ENCODE peak calls at places on chromosomes 3 and 15, in four cellular contexts. L, M, U and I are unnamed samples.

GRCh38 chr3:9071982-9072666 is 108.9 kb upstream of the RAD18 start:
- DNase-seq in L (no peak), M (no peak), U (no peak), I (no peak)

GRCh38 chr3:143307613-143308183 is 188.1 kb downstream of the CHST2 start:
- DNase-seq in L (peak), M (no peak), U (no peak), I (no peak)

GRCh38 chr15:77851696-77852095 is 219.0 kb upstream of the LINGO1 start:
- DNase-seq in L (no peak), M (no peak), U (no peak), I (peak)

GRCh38 chr3:65044401-65044800 is 356.6 kb upstream of the ADAMTS9 start:
- DNase-seq in L (no peak), M (no peak), U (no peak), I (no peak)

GRCh38 chr3:164984947-164985346 is 93.3 kb downstream of the SI start:
- DNase-seq in L (no peak), M (no peak), U (no peak), I (no peak)

GRCh38 chr15:70316059-70316600 is 218.4 kb upstream of the TLE3 start:
- DNase-seq in L (peak), M (no peak), U (no peak), I (no peak)

GRCh38 chr3:167110906-167111305 is 269.2 kb downstream of the ZBBX start:
- DNase-seq in L (no peak), M (no peak), U (no peak), I (no peak)

GRCh38 chr3:52240059-52240885 is 1.3 kb upstream of the TWF2 start:
- DNase-seq in L (peak), M (no peak), U (no peak), I (no peak)

GRCh38 chr3:16460886-16461285 is 52.6 kb downstream of the RFTN1 start:
- DNase-seq in L (no peak), M (no peak), U (no peak), I (no peak)

GRCh38 chr15:75089781-75090734 is 66.7 kb downstream of the PPCDC start:
- DNase-seq in L (no peak), M (no peak), U (no peak), I (no peak)

GRCh38 chr15:69493406-69493805 is 40.8 kb downstream of the RPLP1 start:
- DNase-seq in L (no peak), M (no peak), U (no peak), I (no peak)

GRCh38 chr15:90336705-90337141 is 15.4 kb upstream of the ZNF774 start:
- DNase-seq in L (peak), M (no peak), U (no peak), I (no peak)

GRCh38 chr3:131608741-131609140 is 106.0 kb upstream of the MRPL3 start:
- DNase-seq in L (peak), M (no peak), U (no peak), I (no peak)

GRCh38 chr3:133301194-133301593 is 98.7 kb upstream of the BFSP2 start:
- DNase-seq in L (peak), M (no peak), U (no peak), I (no peak)

GRCh38 chr3:46996689-46997452 is 17.4 kb downstream of the NBEAL2 start:
- DNase-seq in L (no peak), M (no peak), U (no peak), I (no peak)

GRCh38 chr15:70113304-70113700 is 15.6 kb upstream of the TLE3 start:
- DNase-seq in L (no peak), M (no peak), U (peak), I (no peak)

GRCh38 chr3:160169139-160169830 is 55.9 kb upstream of the C3orf80 start:
- DNase-seq in L (peak), M (no peak), U (no peak), I (no peak)

GRCh38 chr15:71448688-71449114 is 333.4 kb downstream of the THSD4 start:
- DNase-seq in L (peak), M (peak), U (no peak), I (peak)

GRCh38 chr3:137616019-137616418 is 148.1 kb upstream of the SOX14 start:
- DNase-seq in L (no peak), M (no peak), U (no peak), I (no peak)

GRCh38 chr3:196989721-196990262 is 21.2 kb upstream of the PIGZ start:
- DNase-seq in L (no peak), M (peak), U (no peak), I (no peak)

GRCh38 chr3:186635532-186635931 is 4.7 kb upstream of the FETUB start:
- DNase-seq in L (no peak), M (no peak), U (no peak), I (no peak)

GRCh38 chr3:37956353-37957184 is 34.0 kb upstream of the VILL start:
- DNase-seq in L (peak), M (no peak), U (no peak), I (no peak)

GRCh38 chr3:65751123-65751700 is 287.5 kb downstream of the MAGI1 start:
- DNase-seq in L (peak), M (no peak), U (no peak), I (no peak)

GRCh38 chr3:98482717-98483482 is 14.6 kb upstream of the OR5K2 start:
- DNase-seq in L (no peak), M (no peak), U (no peak), I (no peak)

GRCh38 chr3:115227046-115227445 is 80.0 kb upstream of the ZBTB20 start:
- DNase-seq in L (no peak), M (no peak), U (no peak), I (no peak)

GRCh38 chr3:146968204-146968651 is 363.1 kb upstream of the PLSCR5 start:
- DNase-seq in L (peak), M (no peak), U (no peak), I (no peak)

GRCh38 chr15:66294157-66294931 is 976 bp downstream of the DIS3L start:
- DNase-seq in L (peak), M (no peak), U (peak), I (no peak)

GRCh38 chr15:60649845-60650548 is 171.1 kb upstream of the ICE2 start:
- DNase-seq in L (no peak), M (no peak), U (no peak), I (no peak)

GRCh38 chr15:80585544-80586018 is 109.5 kb upstream of the ABHD17C start:
- DNase-seq in L (no peak), M (no peak), U (no peak), I (no peak)

GRCh38 chr3:151709847-151710246 is 23.9 kb upstream of the AADACL2 start:
- DNase-seq in L (peak), M (no peak), U (no peak), I (no peak)

GRCh38 chr15:38021259-38021658 is 86.8 kb downstream of the TMCO5A start:
- DNase-seq in L (no peak), M (no peak), U (no peak), I (no peak)

GRCh38 chr15:83940136-83940535 is 286.2 kb downstream of the ADAMTSL3 start:
- DNase-seq in L (no peak), M (no peak), U (no peak), I (no peak)

GRCh38 chr3:117836296-117836695 is 1126.7 kb downstream of the TUSC7 start:
- DNase-seq in L (no peak), M (no peak), U (no peak), I (no peak)

GRCh38 chr3:44721231-44722102 is 8.0 kb upstream of the ZNF501 start:
- DNase-seq in L (peak), M (no peak), U (no peak), I (no peak)

GRCh38 chr3:134601539-134602439 is 49.0 kb downstream of the KY start:
- DNase-seq in L (peak), M (no peak), U (no peak), I (no peak)

GRCh38 chr3:171200052-171201029 is 173.8 kb upstream of the SLC2A2 start:
- DNase-seq in L (peak), M (no peak), U (no peak), I (no peak)

GRCh38 chr3:131658115-131658514 is 155.3 kb upstream of the MRPL3 start:
- DNase-seq in L (no peak), M (no peak), U (no peak), I (no peak)

GRCh38 chr3:133673746-133674145 is 12.0 kb upstream of the TOPBP1 start:
- DNase-seq in L (no peak), M (no peak), U (no peak), I (no peak)